ENCODE peak calls at places on chromosomes 1 and 21, in ten cellular contexts. L is right lobe of liver; C is SK-N-DZ; D is stimulated activated CD4-positive, alpha-beta T cell treated with anti-CD3 and anti-CD28 coated beads, TNF-alpha, amount 100 ng/mL, for 4 hours; R is progenitor cell of endocrine pancreas; V is tibial nerve; Z is neural crest cell; N is NCI-H1092 treated with DMSO at 0.1 percent for 48 hours; K is non-pigmented ciliary epithelial cell; Q is CD4-positive, CD25-positive, alpha-beta regulatory T cell. G is an unnamed sample.

GRCh38 chr1:30808067-30808662 is 50.6 kb upstream of the LAPTM5 start:
- DNase-seq in Z (no peak), C (no peak), D (no peak), L (no peak), K (no peak), R (no peak), N (no peak), Q (no peak), V (no peak), G (no peak)

GRCh38 chr1:63746129-63746864 is 27.5 kb upstream of the ROR1 start:
- DNase-seq in D (no peak), K (peak), V (no peak), L (no peak), Z (peak), N (no peak), Q (no peak), R (no peak), C (peak), G (no peak)

GRCh38 chr21:38626311-38626710 is 128.0 kb upstream of the ERG start:
- DNase-seq in V (no peak), Z (no peak), N (no peak), R (no peak), K (no peak), C (no peak), D (no peak), L (no peak), Q (no peak), G (no peak)

GRCh38 chr1:192914696-192915095 is 105.9 kb downstream of the RGS2 start:
- DNase-seq in D (no peak), L (no peak), C (no peak), Z (no peak), R (no peak), V (no peak), K (no peak), Q (no peak), N (no peak), G (no peak)

GRCh38 chr1:53878492-53879105 is 11.0 kb downstream of the YIPF1 start:
- DNase-seq in V (no peak), R (no peak), K (no peak), Q (no peak), D (no peak), Z (no peak), L (no peak), N (peak), C (peak), G (peak)

GRCh38 chr1:152906023-152906565 is 2.3 kb upstream of the IVL start:
- DNase-seq in N (no peak), Z (no peak), C (no peak), V (no peak), K (no peak), L (no peak), Q (no peak), D (no peak), R (no peak), G (no peak)

GRCh38 chr1:206049919-206050600 is 2.9 kb upstream of the RHEX start:
- DNase-seq in Q (no peak), C (no peak), L (no peak), N (no peak), V (no peak), K (no peak), R (no peak), D (no peak), Z (no peak), G (no peak)

GRCh38 chr1:158179301-158180041 is 1.2 kb upstream of the CD1D start:
- DNase-seq in L (no peak), N (no peak), C (no peak), Q (no peak), R (no peak), Z (no peak), V (no peak), D (no peak), K (no peak), G (no peak)

GRCh38 chr1:156414440-156415064 is 45.5 kb downstream of the RHBG start:
- DNase-seq in K (no peak), D (no peak), V (no peak), Q (no peak), N (no peak), C (no peak), Z (peak), R (peak), L (no peak), G (no peak)

GRCh38 chr21:43864806-43865470 is at the start of gene AGPAT3:
- DNase-seq in V (no peak), D (peak), K (no peak), R (no peak), L (no peak), Z (no peak), Q (peak), N (no peak), C (no peak), G (peak)